ENCODE peak calls at places on chromosomes 5 and 9, in seven cellular contexts. N, H, V, C, Y, J and F are unnamed samples.

GRCh38 chr9:92609142-92609500 is 60.8 kb downstream of the IPPK start:
- DNase-seq in Y (no peak), H (no peak), J (peak; percentile 32), N (no peak), C (peak; percentile 24), V (peak; percentile 63), F (peak; percentile 70)

GRCh38 chr9:95505676-95506437 is 10.9 kb downstream of the PTCH1 start:
- DNase-seq in J (peak; percentile 68), V (peak; percentile 92), H (no peak), C (peak; percentile 72), N (peak; percentile 61), Y (peak; percentile 36), F (no peak)

GRCh38 chr5:108749130-108749861 is 1.6 kb downstream of the FER start:
- DNase-seq in Y (no peak), C (peak; percentile 74), J (no peak), N (no peak), V (peak; percentile 89), H (no peak), F (no peak)

GRCh38 chr9:72427801-72428200 is 62.8 kb upstream of the ZFAND5 start:
- DNase-seq in C (no peak), N (no peak), Y (no peak), H (no peak), V (no peak), J (peak; percentile 29), F (no peak)

GRCh38 chr9:93655621-93656425 is 79.4 kb downstream of the PHF2 start:
- DNase-seq in H (peak; percentile 64), N (peak; percentile 5), J (no peak), Y (no peak), V (no peak), C (no peak), F (no peak)

GRCh38 chr9:123654647-123655637 is 275.0 kb downstream of the DENND1A start:
- DNase-seq in N (no peak), V (no peak), J (no peak), C (no peak), H (no peak), Y (no peak), F (no peak)

GRCh38 chr5:69206528-69207190 is 17.3 kb downstream of the CENPH start:
- DNase-seq in N (no peak), H (no peak), V (no peak), Y (no peak), C (no peak), J (peak; percentile 6), F (peak; percentile 44)

GRCh38 chr5:54388411-54388810 is 67.1 kb upstream of the HSPB3 start:
- DNase-seq in N (no peak), H (no peak), C (no peak), J (no peak), V (no peak), Y (no peak), F (no peak)

GRCh38 chr5:180034564-180034963 is 37.0 kb downstream of the RNF130 start:
- DNase-seq in C (no peak), H (no peak), N (no peak), Y (no peak), J (peak; percentile 20), V (no peak), F (no peak)

GRCh38 chr5:167653645-167654106 is 637.8 kb upstream of the WWC1 start:
- DNase-seq in H (no peak), N (no peak), J (peak; percentile 45), V (no peak), C (no peak), Y (no peak), F (no peak)

GRCh38 chr5:135332519-135333150 is 66.4 kb downstream of the MACROH2A1 start:
- DNase-seq in J (peak; percentile 81), V (peak; percentile 86), Y (no peak), C (peak; percentile 81), H (no peak), N (no peak), F (no peak)

GRCh38 chr5:133381571-133382365 is 230.6 kb downstream of the FSTL4 start:
- DNase-seq in H (peak; percentile 53), J (no peak), C (no peak), V (no peak), Y (no peak), N (no peak), F (peak; percentile 73)

GRCh38 chr9:89536618-89537017 is 38.7 kb upstream of the SEMA4D start:
- DNase-seq in J (no peak), V (no peak), H (no peak), C (no peak), N (no peak), Y (no peak), F (no peak)